ENCODE peak calls at places on chromosomes 12 and 14, in four cellular contexts. A is HCT116, U is left ventricle myocardium inferior, P is ascending aorta. D is an unnamed sample. For H3K36me3, the result is how much of the 10 kb centered on the place peaks cover.

GRCh38 chr12:21428241-21428640 is 9.2 kb upstream of the PYROXD1 start:
- DNase-seq in A (no peak), U (no peak), P (no peak), D (no peak)

GRCh38 chr12:4164591-4165558 is 108.7 kb upstream of the CCND2 start:
- DNase-seq in A (no peak), U (peak), P (no peak), D (no peak)

GRCh38 chr12:104641862-104642261 is 185.1 kb downstream of the CHST11 start:
- DNase-seq in A (no peak), U (no peak), P (no peak), D (no peak)

GRCh38 chr14:44846232-44846824 is 115.4 kb downstream of the KLHL28 start:
- DNase-seq in A (peak), U (no peak), P (no peak), D (peak)

GRCh38 chr12:8784464-8784863 is 38.0 kb upstream of the A2ML1 start:
- DNase-seq in A (no peak), U (no peak), P (no peak), D (no peak)

GRCh38 chr14:20415723-20416622 is 2.7 kb upstream of the TEP1 start:
- DNase-seq in A (peak), U (no peak), P (no peak), D (peak)

GRCh38 chr12:29207120-29207519 is 58.0 kb downstream of the FAR2 start:
- DNase-seq in A (no peak), U (no peak), P (no peak), D (no peak)

GRCh38 chr12:71439362-71439612 is 311 bp upstream of the LGR5 start:
- DNase-seq in A (no peak), U (no peak), P (no peak), D (no peak)

GRCh38 chr12:120940799-120941198 is 36.6 kb upstream of the SPPL3 start:
- DNase-seq in A (no peak), U (no peak), P (no peak), D (no peak)

GRCh38 chr12:102120564-102120873 is 536 bp downstream of the PARPBP start:
- DNase-seq in A (no peak), U (no peak), P (no peak), D (no peak)

GRCh38 chr14:34874386-34875030 is 652 bp downstream of the BAZ1A start:
- DNase-seq in A (no peak), U (peak), P (no peak), D (no peak)

GRCh38 chr12:52278931-52279682 is 4.7 kb downstream of the KRT86 start:
- DNase-seq in A (peak), U (peak), P (no peak), D (peak)

GRCh38 chr14:103496776-103497175 is 25.9 kb downstream of the CKB start:
- DNase-seq in A (no peak), U (no peak), P (no peak), D (no peak)

GRCh38 chr12:25433024-25433423 is 120.1 kb downstream of the LMNTD1 start:
- DNase-seq in A (no peak), U (no peak), P (no peak), D (no peak)

GRCh38 chr12:130041983-130042812 is 120.1 kb upstream of the FZD10 start:
- DNase-seq in A (no peak), U (no peak), P (no peak), D (no peak)

GRCh38 chr12:87991483-87991882 is 37.7 kb downstream of the C12orf50 start:
- DNase-seq in A (no peak), U (no peak), P (no peak), D (no peak)

GRCh38 chr12:29148958-29149690 is at the start of gene FAR2:
- DNase-seq in A (no peak), U (peak), P (no peak), D (no peak)

GRCh38 chr14:93030761-93031160 is 85.0 kb downstream of the ITPK1 start:
- DNase-seq in A (no peak), U (no peak), P (no peak), D (no peak)

GRCh38 chr14:101583006-101583708 is 21.9 kb downstream of the DIO3 start:
- DNase-seq in A (no peak), U (peak), P (no peak), D (no peak)
- H3K4me3 ChIP-seq in A (no peak), U (no peak), P (no peak), D (no peak)

DNA sequence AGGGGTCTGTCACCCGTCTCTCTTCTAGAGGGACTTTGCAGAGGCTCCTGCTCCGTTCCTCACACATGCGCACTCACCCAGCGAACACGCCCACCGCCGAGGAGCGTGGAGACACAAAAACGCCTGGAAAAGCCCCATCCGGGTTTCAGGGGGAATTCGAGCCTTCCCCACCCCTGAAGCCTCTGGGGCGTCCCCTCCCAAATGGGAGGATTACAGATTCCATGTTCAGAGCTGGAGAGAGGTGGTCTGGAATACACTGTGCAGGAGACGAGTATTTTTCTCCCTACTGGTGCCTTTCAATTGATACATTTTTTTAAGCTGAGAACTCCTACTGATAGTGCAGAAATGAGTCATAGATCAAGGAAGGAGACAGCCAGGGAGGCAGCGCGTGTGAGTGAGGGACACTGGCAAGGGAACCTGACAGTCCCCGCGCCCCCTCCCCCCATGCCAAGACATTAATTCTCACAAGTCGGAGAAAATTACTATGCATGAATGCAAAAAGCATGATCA is 37.0 kb downstream of the BCL11B start:
- DNase-seq in A (peak), U (no peak), P (no peak), D (no peak)
- H3K27ac ChIP-seq in A (peak), U (no peak), P (no peak), D (no peak)

DNA sequence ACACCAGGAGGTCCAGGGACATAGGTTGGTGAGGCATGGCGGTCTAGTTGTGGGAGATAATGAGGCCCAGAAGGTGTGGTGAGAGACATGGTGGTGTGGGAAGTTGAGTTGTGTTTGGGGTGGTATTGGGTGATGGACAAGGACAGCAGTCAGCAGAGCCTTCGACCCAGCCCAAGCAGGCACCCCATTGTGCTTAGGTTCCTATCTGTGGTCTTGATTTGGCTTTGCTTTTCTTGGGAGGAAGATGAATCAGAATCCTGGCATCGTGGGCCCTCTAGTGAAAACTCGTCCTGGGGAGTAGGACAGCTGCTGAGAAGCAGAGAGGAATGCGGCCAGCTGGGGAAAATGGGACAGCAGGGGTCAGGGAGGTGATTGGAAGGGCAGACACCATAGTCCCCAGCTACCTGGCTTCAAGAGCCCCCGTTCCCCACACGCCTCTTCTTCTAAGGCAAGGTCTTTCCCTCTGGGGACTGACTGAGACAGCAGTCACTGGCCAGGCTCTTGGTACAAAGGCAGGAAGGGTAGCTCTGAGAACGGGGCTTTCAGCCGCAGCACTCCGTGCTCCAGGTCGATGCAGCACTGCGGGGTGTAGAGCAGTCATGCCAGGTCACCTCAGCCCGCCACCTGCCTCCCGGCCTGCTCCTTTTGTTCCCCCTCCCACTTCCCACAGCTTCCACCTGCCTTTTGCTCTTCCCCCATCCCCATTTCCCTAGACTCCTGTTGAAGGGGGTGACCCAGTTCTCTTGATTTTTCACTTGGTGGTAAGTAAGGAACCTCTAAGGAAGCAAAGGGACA is 7.9 kb downstream of the NRIP2 start:
- DNase-seq in A (no peak), U (no peak), P (no peak), D (no peak)
- H3K36me3 ChIP-seq in A (under half), U (half or more), P (half or more), D (under half)

GRCh38 chr12:6426882-6427671 is 17.7 kb upstream of the CD27 start:
- DNase-seq in A (no peak), U (no peak), P (no peak), D (no peak)
- H3K4me3 ChIP-seq in A (no peak), U (no peak), P (no peak), D (no peak)

GRCh38 chr12:66168410-66168809 is 1.4 kb downstream of the TMBIM4 start:
- DNase-seq in A (no peak), U (no peak), P (no peak), D (no peak)
- H3K27ac ChIP-seq in A (peak), U (peak), P (peak), D (no peak)